ENCODE peak calls at places on chromosomes 13 and 19, in ten cellular contexts. One of them, this sample, is unnamed.

GRCh38 chr13:37618554-37618953 is 20.0 kb upstream of the POSTN start:
- DNase-seq in tibial nerve: no peak
- DNase-seq in psoas muscle: no peak
- DNase-seq in mammary epithelial cell: no peak
- DNase-seq in neural progenitor cell: no peak
- DNase-seq in transverse colon: no peak
- DNase-seq in BE2C: no peak
- DNase-seq in heart left ventricle: no peak
- DNase-seq in upper lobe of left lung: no peak
- DNase-seq in colonic mucosa: no peak
- DNase-seq in this sample: peak

GRCh38 chr13:77698211-77699058 is 948 bp downstream of the SLAIN1 start:
- DNase-seq in tibial nerve: peak
- DNase-seq in psoas muscle: peak
- DNase-seq in mammary epithelial cell: no peak
- DNase-seq in neural progenitor cell: peak
- DNase-seq in transverse colon: peak
- DNase-seq in BE2C: peak
- DNase-seq in heart left ventricle: peak
- DNase-seq in upper lobe of left lung: peak
- DNase-seq in colonic mucosa: peak
- DNase-seq in this sample: no peak

GRCh38 chr19:53333071-53333465 is 481 bp upstream of the ZNF845 start:
- DNase-seq in tibial nerve: peak
- DNase-seq in psoas muscle: peak
- DNase-seq in mammary epithelial cell: no peak
- DNase-seq in neural progenitor cell: peak
- DNase-seq in transverse colon: peak
- DNase-seq in BE2C: peak
- DNase-seq in heart left ventricle: peak
- DNase-seq in upper lobe of left lung: peak
- DNase-seq in colonic mucosa: no peak
- DNase-seq in this sample: no peak

GRCh38 chr13:97976551-97977375 is 23.3 kb downstream of the IPO5 start:
- DNase-seq in tibial nerve: peak
- DNase-seq in psoas muscle: no peak
- DNase-seq in mammary epithelial cell: peak
- DNase-seq in neural progenitor cell: no peak
- DNase-seq in transverse colon: peak
- DNase-seq in BE2C: peak
- DNase-seq in heart left ventricle: no peak
- DNase-seq in upper lobe of left lung: no peak
- DNase-seq in colonic mucosa: peak
- DNase-seq in this sample: no peak

GRCh38 chr13:114110091-114110829 is 22.2 kb downstream of the RASA3 start:
- DNase-seq in tibial nerve: no peak
- DNase-seq in psoas muscle: peak
- DNase-seq in mammary epithelial cell: no peak
- DNase-seq in neural progenitor cell: peak
- DNase-seq in transverse colon: peak
- DNase-seq in BE2C: peak
- DNase-seq in heart left ventricle: no peak
- DNase-seq in upper lobe of left lung: peak
- DNase-seq in colonic mucosa: no peak
- DNase-seq in this sample: no peak

GRCh38 chr19:861756-862528 is 2.5 kb downstream of the CFD start:
- DNase-seq in tibial nerve: no peak
- DNase-seq in psoas muscle: no peak
- DNase-seq in mammary epithelial cell: peak
- DNase-seq in neural progenitor cell: peak
- DNase-seq in transverse colon: peak
- DNase-seq in BE2C: peak
- DNase-seq in heart left ventricle: no peak
- DNase-seq in upper lobe of left lung: peak
- DNase-seq in colonic mucosa: peak
- DNase-seq in this sample: no peak

GRCh38 chr19:41641879-41642485 is 15.1 kb upstream of the CEACAM4 start:
- DNase-seq in tibial nerve: peak
- DNase-seq in psoas muscle: no peak
- DNase-seq in mammary epithelial cell: peak
- DNase-seq in neural progenitor cell: peak
- DNase-seq in transverse colon: peak
- DNase-seq in BE2C: peak
- DNase-seq in heart left ventricle: peak
- DNase-seq in upper lobe of left lung: no peak
- DNase-seq in colonic mucosa: peak
- DNase-seq in this sample: no peak

GRCh38 chr19:46674416-46675178 is 13.6 kb upstream of the DACT3 start:
- DNase-seq in tibial nerve: no peak
- DNase-seq in psoas muscle: no peak
- DNase-seq in mammary epithelial cell: peak
- DNase-seq in neural progenitor cell: peak
- DNase-seq in transverse colon: no peak
- DNase-seq in BE2C: peak
- DNase-seq in heart left ventricle: no peak
- DNase-seq in upper lobe of left lung: no peak
- DNase-seq in colonic mucosa: no peak
- DNase-seq in this sample: no peak

GRCh38 chr13:30796132-30796832 is 60.9 kb downstream of the ALOX5AP start:
- DNase-seq in tibial nerve: no peak
- DNase-seq in psoas muscle: no peak
- DNase-seq in mammary epithelial cell: peak
- DNase-seq in neural progenitor cell: no peak
- DNase-seq in transverse colon: no peak
- DNase-seq in BE2C: no peak
- DNase-seq in heart left ventricle: no peak
- DNase-seq in upper lobe of left lung: no peak
- DNase-seq in colonic mucosa: no peak
- DNase-seq in this sample: no peak

GRCh38 chr19:9309974-9310446 is 372 bp upstream of the ZNF699 start:
- DNase-seq in tibial nerve: peak
- DNase-seq in psoas muscle: peak
- DNase-seq in mammary epithelial cell: no peak
- DNase-seq in neural progenitor cell: peak
- DNase-seq in transverse colon: peak
- DNase-seq in BE2C: peak
- DNase-seq in heart left ventricle: peak
- DNase-seq in upper lobe of left lung: peak
- DNase-seq in colonic mucosa: peak
- DNase-seq in this sample: peak

GRCh38 chr19:55546822-55547614 is 1.7 kb upstream of the SBK3 start:
- DNase-seq in tibial nerve: peak
- DNase-seq in psoas muscle: peak
- DNase-seq in mammary epithelial cell: peak
- DNase-seq in neural progenitor cell: peak
- DNase-seq in transverse colon: peak
- DNase-seq in BE2C: peak
- DNase-seq in heart left ventricle: peak
- DNase-seq in upper lobe of left lung: peak
- DNase-seq in colonic mucosa: peak
- DNase-seq in this sample: no peak

GRCh38 chr13:23674795-23675640 is 104.8 kb downstream of the TNFRSF19 start:
- DNase-seq in tibial nerve: no peak
- DNase-seq in psoas muscle: no peak
- DNase-seq in mammary epithelial cell: peak
- DNase-seq in neural progenitor cell: no peak
- DNase-seq in transverse colon: no peak
- DNase-seq in BE2C: no peak
- DNase-seq in heart left ventricle: no peak
- DNase-seq in upper lobe of left lung: no peak
- DNase-seq in colonic mucosa: no peak
- DNase-seq in this sample: peak

GRCh38 chr19:46515879-46516350 is 20.2 kb upstream of the PNMA8B start:
- DNase-seq in tibial nerve: no peak
- DNase-seq in psoas muscle: no peak
- DNase-seq in mammary epithelial cell: peak
- DNase-seq in neural progenitor cell: peak
- DNase-seq in transverse colon: no peak
- DNase-seq in BE2C: no peak
- DNase-seq in heart left ventricle: no peak
- DNase-seq in upper lobe of left lung: no peak
- DNase-seq in colonic mucosa: no peak
- DNase-seq in this sample: no peak

GRCh38 chr19:18057557-18057956 is 29.2 kb downstream of the IL12RB1 start:
- DNase-seq in tibial nerve: peak
- DNase-seq in psoas muscle: peak
- DNase-seq in mammary epithelial cell: no peak
- DNase-seq in neural progenitor cell: no peak
- DNase-seq in transverse colon: no peak
- DNase-seq in BE2C: no peak
- DNase-seq in heart left ventricle: peak
- DNase-seq in upper lobe of left lung: no peak
- DNase-seq in colonic mucosa: peak
- DNase-seq in this sample: no peak

GRCh38 chr19:49425922-49426592 is 869 bp downstream of the GFY start:
- DNase-seq in tibial nerve: no peak
- DNase-seq in psoas muscle: no peak
- DNase-seq in mammary epithelial cell: no peak
- DNase-seq in neural progenitor cell: peak
- DNase-seq in transverse colon: no peak
- DNase-seq in BE2C: peak
- DNase-seq in heart left ventricle: no peak
- DNase-seq in upper lobe of left lung: peak
- DNase-seq in colonic mucosa: no peak
- DNase-seq in this sample: no peak

GRCh38 chr19:47486900-47487299 is 2.9 kb upstream of the KPTN start:
- DNase-seq in tibial nerve: no peak
- DNase-seq in psoas muscle: no peak
- DNase-seq in mammary epithelial cell: no peak
- DNase-seq in neural progenitor cell: no peak
- DNase-seq in transverse colon: no peak
- DNase-seq in BE2C: no peak
- DNase-seq in heart left ventricle: no peak
- DNase-seq in upper lobe of left lung: no peak
- DNase-seq in colonic mucosa: no peak
- DNase-seq in this sample: no peak

GRCh38 chr19:44603201-44603945 is 10.0 kb upstream of the IGSF23 start:
- DNase-seq in tibial nerve: no peak
- DNase-seq in psoas muscle: no peak
- DNase-seq in mammary epithelial cell: no peak
- DNase-seq in neural progenitor cell: no peak
- DNase-seq in transverse colon: no peak
- DNase-seq in BE2C: no peak
- DNase-seq in heart left ventricle: peak
- DNase-seq in upper lobe of left lung: no peak
- DNase-seq in colonic mucosa: no peak
- DNase-seq in this sample: peak

GRCh38 chr19:33905473-33905936 is 108.8 kb downstream of the KCTD15 start:
- DNase-seq in tibial nerve: no peak
- DNase-seq in psoas muscle: peak
- DNase-seq in mammary epithelial cell: peak
- DNase-seq in neural progenitor cell: peak
- DNase-seq in transverse colon: peak
- DNase-seq in BE2C: no peak
- DNase-seq in heart left ventricle: peak
- DNase-seq in upper lobe of left lung: peak
- DNase-seq in colonic mucosa: peak
- DNase-seq in this sample: no peak
- H3K4me3 ChIP-seq in tibial nerve: peak
- H3K4me3 ChIP-seq in psoas muscle: peak
- H3K4me3 ChIP-seq in mammary epithelial cell: peak
- H3K4me3 ChIP-seq in neural progenitor cell: peak
- H3K4me3 ChIP-seq in transverse colon: peak
- H3K4me3 ChIP-seq in BE2C: peak
- H3K4me3 ChIP-seq in heart left ventricle: peak
- H3K4me3 ChIP-seq in upper lobe of left lung: peak
- H3K4me3 ChIP-seq in colonic mucosa: peak
- H3K4me3 ChIP-seq in this sample: peak

DNA sequence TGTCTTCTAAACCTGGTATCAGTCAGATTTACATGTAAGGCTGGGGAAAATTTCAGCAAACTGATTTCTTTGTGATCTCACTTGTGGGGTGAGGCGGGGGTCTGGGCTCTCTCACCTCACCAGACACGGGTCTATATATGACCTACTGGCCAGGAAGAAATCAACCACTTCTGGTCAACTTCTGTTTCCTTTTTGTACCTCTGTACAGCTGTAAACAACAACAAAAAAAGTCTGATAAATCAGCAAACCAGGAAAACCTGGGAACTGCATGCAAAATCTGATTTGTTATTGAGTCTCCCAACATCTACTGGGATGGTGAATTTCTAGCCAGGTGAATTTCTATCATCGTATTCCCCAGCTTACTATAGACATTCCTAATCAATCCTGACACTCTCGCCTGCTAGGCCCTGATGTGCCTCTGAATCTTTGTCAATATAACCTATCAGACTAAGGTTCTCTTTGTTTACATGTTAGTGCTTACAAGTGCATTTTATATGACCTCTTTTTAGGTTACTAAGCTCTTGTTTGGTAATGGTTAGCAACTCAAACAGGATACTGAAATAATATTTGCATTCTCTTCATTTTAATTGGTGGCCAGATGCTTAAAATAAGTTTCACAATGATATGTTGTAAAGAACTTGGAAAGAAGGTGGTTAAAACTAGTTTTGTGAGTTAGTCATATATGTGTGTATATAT is 77.7 kb downstream of the LRRC63 start:
- DNase-seq in tibial nerve: no peak
- DNase-seq in psoas muscle: no peak
- DNase-seq in mammary epithelial cell: no peak
- DNase-seq in neural progenitor cell: no peak
- DNase-seq in transverse colon: no peak
- DNase-seq in BE2C: no peak
- DNase-seq in heart left ventricle: no peak
- DNase-seq in upper lobe of left lung: no peak
- DNase-seq in colonic mucosa: no peak
- DNase-seq in this sample: no peak
- TF ChIP-seq CTCF in tibial nerve: no peak
- TF ChIP-seq CTCF in psoas muscle: no peak
- TF ChIP-seq CTCF in mammary epithelial cell: no peak
- TF ChIP-seq CTCF in neural progenitor cell: no peak
- TF ChIP-seq CTCF in transverse colon: no peak
- TF ChIP-seq CTCF in BE2C: no peak
- TF ChIP-seq CTCF in heart left ventricle: no peak
- TF ChIP-seq CTCF in upper lobe of left lung: no peak
- TF ChIP-seq CTCF in colonic mucosa: no peak
- TF ChIP-seq CTCF in this sample: no peak

GRCh38 chr19:7312816-7313215 is 18.6 kb upstream of the INSR start:
- DNase-seq in tibial nerve: no peak
- DNase-seq in psoas muscle: no peak
- DNase-seq in mammary epithelial cell: no peak
- DNase-seq in neural progenitor cell: no peak
- DNase-seq in transverse colon: no peak
- DNase-seq in BE2C: no peak
- DNase-seq in heart left ventricle: no peak
- DNase-seq in upper lobe of left lung: no peak
- DNase-seq in colonic mucosa: no peak
- DNase-seq in this sample: no peak
- H3K4me3 ChIP-seq in tibial nerve: no peak
- H3K4me3 ChIP-seq in psoas muscle: no peak
- H3K4me3 ChIP-seq in mammary epithelial cell: no peak
- H3K4me3 ChIP-seq in neural progenitor cell: no peak
- H3K4me3 ChIP-seq in transverse colon: no peak
- H3K4me3 ChIP-seq in BE2C: no peak
- H3K4me3 ChIP-seq in heart left ventricle: no peak
- H3K4me3 ChIP-seq in upper lobe of left lung: no peak
- H3K4me3 ChIP-seq in colonic mucosa: no peak
- H3K4me3 ChIP-seq in this sample: no peak

DNA sequence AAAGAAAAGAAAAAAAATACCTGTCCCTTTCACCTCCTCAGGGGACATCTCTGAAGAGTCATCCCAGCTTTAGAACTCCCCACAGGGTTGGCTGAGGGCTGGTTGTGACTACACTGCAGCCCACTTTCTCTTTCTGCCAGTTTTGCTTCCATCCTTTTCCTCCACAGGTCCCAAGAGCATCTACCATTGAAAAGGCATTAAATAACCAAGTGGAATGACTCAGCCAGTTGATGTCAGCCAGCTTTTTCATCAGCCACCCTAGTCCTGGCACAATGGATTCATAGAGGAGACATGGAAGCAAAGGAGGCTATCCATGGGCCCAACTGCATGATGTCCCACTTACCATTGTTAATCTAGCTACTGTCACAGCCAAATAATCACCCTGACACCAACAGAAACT is 9.2 kb upstream of the RCBTB1 start:
- DNase-seq in tibial nerve: no peak
- DNase-seq in psoas muscle: no peak
- DNase-seq in mammary epithelial cell: no peak
- DNase-seq in neural progenitor cell: no peak
- DNase-seq in transverse colon: no peak
- DNase-seq in BE2C: no peak
- DNase-seq in heart left ventricle: no peak
- DNase-seq in upper lobe of left lung: no peak
- DNase-seq in colonic mucosa: no peak
- DNase-seq in this sample: no peak
- TF ChIP-seq CTCF in tibial nerve: no peak
- TF ChIP-seq CTCF in psoas muscle: no peak
- TF ChIP-seq CTCF in mammary epithelial cell: no peak
- TF ChIP-seq CTCF in neural progenitor cell: no peak
- TF ChIP-seq CTCF in transverse colon: no peak
- TF ChIP-seq CTCF in BE2C: no peak
- TF ChIP-seq CTCF in heart left ventricle: no peak
- TF ChIP-seq CTCF in upper lobe of left lung: no peak
- TF ChIP-seq CTCF in colonic mucosa: no peak
- TF ChIP-seq CTCF in this sample: no peak

This sample was measured in AG04449.